ENCODE peak calls at places on chromosomes 3 and 15, in four cellular contexts. A is K562, G is HepG2, E is GM12878. K is an unnamed sample.

GRCh38 chr3:67719333-67719732 is 64.9 kb upstream of the SUCLG2 start:
- DNase-seq in A (no peak), G (no peak), E (no peak), K (no peak)

GRCh38 chr3:13140596-13140995 is 67.4 kb upstream of the IQSEC1 start:
- DNase-seq in A (no peak), G (no peak), E (no peak), K (no peak)

GRCh38 chr3:45275006-45275704 is 49.1 kb upstream of the TMEM158 start:
- DNase-seq in A (no peak), G (no peak), E (no peak), K (no peak)

GRCh38 chr15:80669599-80670273 is 25.4 kb upstream of the ABHD17C start:
- DNase-seq in A (no peak), G (no peak), E (no peak), K (no peak)

GRCh38 chr15:32641517-32642059 is at the start of gene SCG5:
- DNase-seq in A (peak), G (no peak), E (no peak), K (no peak)

GRCh38 chr3:13282528-13282985 is 137.6 kb downstream of the NUP210 start:
- DNase-seq in A (peak), G (no peak), E (no peak), K (peak)

GRCh38 chr15:52100807-52101206 is 11.8 kb downstream of the BCL2L10 start:
- DNase-seq in A (peak), G (no peak), E (peak), K (no peak)

GRCh38 chr3:105355355-105356063 is 11.2 kb upstream of the ALCAM start:
- DNase-seq in A (no peak), G (no peak), E (no peak), K (no peak)

GRCh38 chr3:50953825-50954224 is 279.1 kb downstream of the DOCK3 start:
- DNase-seq in A (no peak), G (no peak), E (no peak), K (no peak)

GRCh38 chr3:68088216-68088615 is 433.8 kb upstream of the SUCLG2 start:
- DNase-seq in A (no peak), G (no peak), E (no peak), K (no peak)

GRCh38 chr3:155745795-155746550 is 1.1 kb upstream of the PLCH1 start:
- DNase-seq in A (peak), G (peak), E (no peak), K (peak)

GRCh38 chr3:43286886-43287301 is 554 bp downstream of the SNRK start:
- DNase-seq in A (no peak), G (no peak), E (no peak), K (peak)

GRCh38 chr3:32495609-32496008 is 7.0 kb downstream of the CMTM6 start:
- DNase-seq in A (no peak), G (no peak), E (no peak), K (no peak)

GRCh38 chr3:106086636-106087035 is 217.8 kb upstream of the CBLB start:
- DNase-seq in A (peak), G (no peak), E (no peak), K (no peak)

GRCh38 chr3:10672422-10672821 is 143.6 kb upstream of the SLC6A11 start:
- DNase-seq in A (no peak), G (no peak), E (no peak), K (no peak)

GRCh38 chr3:100032262-100032661 is 82.0 kb downstream of the FILIP1L start:
- DNase-seq in A (no peak), G (no peak), E (no peak), K (no peak)

GRCh38 chr3:63304421-63304820 is 26.3 kb downstream of the SYNPR start:
- DNase-seq in A (no peak), G (no peak), E (no peak), K (no peak)

GRCh38 chr3:43499256-43499655 is 122.6 kb downstream of the ANO10 start:
- DNase-seq in A (no peak), G (no peak), E (no peak), K (no peak)

GRCh38 chr15:36507458-36507857 is 72.0 kb upstream of the CDIN1 start:
- DNase-seq in A (no peak), G (no peak), E (no peak), K (no peak)

GRCh38 chr3:194824676-194825075 is 139.0 kb downstream of the FAM43A start:
- DNase-seq in A (no peak), G (no peak), E (no peak), K (no peak)

GRCh38 chr3:192188218-192188835 is 539.0 kb downstream of the FGF12 start:
- DNase-seq in A (peak), G (peak), E (no peak), K (peak)

GRCh38 chr3:35639251-35640185 is at the start of gene ARPP21:
- DNase-seq in A (no peak), G (no peak), E (no peak), K (no peak)

GRCh38 chr3:167033866-167034265 is 346.2 kb downstream of the ZBBX start:
- DNase-seq in A (no peak), G (no peak), E (no peak), K (no peak)

GRCh38 chr3:186025161-186025560 is 83.7 kb downstream of the ETV5 start:
- DNase-seq in A (no peak), G (no peak), E (no peak), K (no peak)

GRCh38 chr3:122629763-122630162 is 50.9 kb upstream of the PARP14 start:
- DNase-seq in A (no peak), G (no peak), E (no peak), K (no peak)

GRCh38 chr15:89512631-89513030 is 16.2 kb upstream of the RHCG start:
- DNase-seq in A (no peak), G (no peak), E (no peak), K (no peak)

GRCh38 chr15:62957130-62957529 is 85.4 kb upstream of the TPM1 start:
- DNase-seq in A (no peak), G (no peak), E (no peak), K (no peak)
- TF ChIP-seq FOXM1 in A (no peak), G (no peak), E (no peak), K (no peak)

GRCh38 chr15:29428925-29429573 is 159.4 kb upstream of the NSMCE3 start:
- DNase-seq in A (no peak), G (no peak), E (no peak), K (no peak)
- TF ChIP-seq TARDBP in A (no peak), G (no peak), E (no peak), K (no peak)

GRCh38 chr3:174442317-174442682 is 416.8 kb upstream of the NAALADL2 start:
- DNase-seq in A (no peak), G (no peak), E (no peak), K (no peak)

GRCh38 chr3:174440350-174440716 is 418.8 kb upstream of the NAALADL2 start:
- DNase-seq in A (no peak), G (no peak), E (no peak), K (no peak)

GRCh38 chr3:174439621-174440349 is 419.3 kb upstream of the NAALADL2 start:
- DNase-seq in A (no peak), G (peak), E (no peak), K (no peak)

GRCh38 chr3:174440741-174441587 is 418.2 kb upstream of the NAALADL2 start:
- DNase-seq in A (peak), G (peak), E (no peak), K (peak)

DNA sequence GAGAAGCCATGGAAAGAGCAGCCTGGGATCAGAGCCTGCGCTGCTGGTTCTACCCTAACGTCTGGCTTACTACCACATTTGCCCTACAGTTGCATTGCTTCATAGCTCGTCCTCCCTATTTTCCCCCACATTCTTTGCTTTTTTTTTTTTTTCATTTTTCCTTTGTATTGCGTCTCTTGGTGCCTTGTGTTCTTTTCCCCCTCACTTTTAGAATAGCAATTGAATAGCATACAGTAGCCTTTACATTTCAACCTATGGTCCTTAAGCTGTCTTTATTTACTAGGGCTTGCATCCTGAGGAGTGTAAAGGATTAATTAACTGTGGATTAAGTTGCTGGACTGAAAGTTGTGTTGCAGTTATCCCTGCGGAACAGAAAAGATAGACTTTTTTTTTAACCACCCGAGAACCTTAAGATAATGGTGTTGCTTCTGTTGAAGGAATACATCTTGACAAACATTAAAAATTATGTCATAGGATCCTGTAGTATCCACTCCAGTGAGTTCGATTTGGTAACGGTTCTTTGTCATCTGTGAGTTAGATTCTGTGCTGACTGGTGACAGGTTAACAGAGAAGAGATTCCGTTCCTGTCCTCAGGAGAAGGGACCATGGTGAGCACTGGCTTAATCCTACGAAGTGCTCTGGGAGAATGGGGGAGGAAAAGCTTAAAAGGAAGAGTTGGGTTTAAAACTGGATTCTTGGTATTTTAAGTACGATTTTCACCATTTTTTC is 417.4 kb upstream of the NAALADL2 start:
- DNase-seq in A (no peak), G (no peak), E (no peak), K (no peak)
- TF ChIP-seq BHLHE40 in A (no peak), G (no peak), E (no peak), K (no peak)

GRCh38 chr3:40718681-40719080 is 193.9 kb downstream of the ZNF621 start:
- DNase-seq in A (no peak), G (no peak), E (peak), K (no peak)

GRCh38 chr3:40720351-40720750 is 195.6 kb downstream of the ZNF621 start:
- DNase-seq in A (no peak), G (peak), E (no peak), K (no peak)

GRCh38 chr3:40718209-40718608 is 193.4 kb downstream of the ZNF621 start:
- DNase-seq in A (no peak), G (no peak), E (no peak), K (no peak)

GRCh38 chr3:40720863-40721262 is 196.1 kb downstream of the ZNF621 start:
- DNase-seq in A (no peak), G (no peak), E (no peak), K (no peak)

DNA sequence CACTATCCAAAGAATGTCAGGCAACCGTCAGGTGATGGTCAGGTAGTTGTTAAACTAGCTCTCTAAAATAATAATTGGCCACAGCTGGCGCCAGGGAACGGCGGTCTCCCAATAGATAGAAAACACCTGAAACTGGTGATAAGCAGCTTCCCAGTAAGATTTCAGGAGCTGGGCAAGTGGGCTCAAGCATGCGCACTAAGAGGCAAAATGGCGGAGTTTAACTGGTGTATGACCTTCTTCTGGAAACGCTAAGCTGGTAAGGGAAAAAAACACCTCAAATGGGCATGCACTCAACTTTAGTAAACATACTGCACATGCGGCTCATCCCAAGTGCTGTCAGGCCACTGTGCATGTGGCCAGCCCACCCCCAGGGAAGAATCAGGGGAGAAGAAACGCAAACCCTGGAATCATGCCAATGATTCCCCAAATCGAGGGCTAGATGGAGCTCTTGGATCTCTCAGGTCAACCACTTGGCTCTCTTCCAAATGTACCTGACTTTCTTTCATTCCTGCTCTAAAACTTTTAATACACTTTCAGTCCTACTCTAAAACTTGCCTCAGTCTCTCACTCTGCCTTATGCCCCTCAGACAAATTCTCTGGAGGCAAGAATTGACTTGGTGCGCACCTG is 195.0 kb downstream of the ZNF621 start:
- DNase-seq in A (peak), G (peak), E (no peak), K (no peak)
- TF ChIP-seq FOXM1 in A (no peak), G (no peak), E (no peak), K (no peak)

GRCh38 chr15:95826831-95827230 is 503.7 kb upstream of the NR2F2 start:
- DNase-seq in A (no peak), G (no peak), E (no peak), K (peak)
- TF ChIP-seq TARDBP in A (no peak), G (no peak), E (no peak), K (no peak)

DNA sequence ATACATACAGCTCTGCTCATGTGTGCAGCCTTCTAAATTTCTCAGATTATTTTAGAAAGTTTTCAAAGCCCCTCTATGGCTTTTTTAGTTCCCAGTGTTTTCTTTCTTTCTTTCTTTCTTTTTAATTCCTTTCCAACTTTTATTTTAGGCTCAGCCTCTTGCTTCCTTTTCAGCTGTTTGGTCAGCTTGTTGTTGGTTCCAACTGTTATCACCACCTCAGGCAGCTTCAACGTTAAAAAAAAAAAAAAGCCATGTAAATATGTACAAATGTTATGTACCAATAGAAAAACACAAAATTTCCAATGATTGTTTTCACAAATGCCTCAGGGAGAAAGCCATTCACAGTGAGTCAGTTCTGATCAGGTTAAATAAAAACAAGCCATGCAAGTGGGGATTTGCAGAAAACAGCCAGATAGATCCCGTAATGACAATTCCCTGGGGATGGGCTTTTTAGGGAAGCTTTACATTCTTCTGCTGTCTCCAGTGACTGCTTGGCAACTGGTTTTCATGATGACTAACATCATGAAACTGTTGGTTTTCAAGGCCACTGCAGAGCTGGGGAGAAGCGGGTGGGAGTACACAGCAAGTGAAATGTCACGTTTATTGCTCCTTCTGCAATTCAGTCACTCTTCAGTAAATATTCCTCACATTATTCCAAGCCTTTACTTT is 908.4 kb downstream of the EPHA3 start:
- DNase-seq in A (no peak), G (no peak), E (no peak), K (no peak)
- TF ChIP-seq BHLHE40 in A (no peak), G (no peak), E (no peak), K (no peak)